ENCODE peak calls at places on chromosomes 11 and 22, in nine cellular contexts. E is SK-N-SH, P is upper lobe of left lung, N is vagina, D is spleen, X is K562, B is GM12891, I is stomach, K is prostate gland. G is an unnamed sample.

GRCh38 chr11:36376888-36377758 is 81.0 kb downstream of the PRR5L start:
- DNase-seq in P (peak), K (no peak), D (peak), E (peak), N (no peak), X (no peak), I (peak), B (no peak), G (no peak)

GRCh38 chr11:109970516-109971183 is 122.5 kb upstream of the ZC3H12C start:
- DNase-seq in I (no peak), P (no peak), E (no peak), B (no peak), X (no peak), N (no peak), K (no peak), D (no peak), G (no peak)

GRCh38 chr11:102476069-102476468 is 23.5 kb upstream of the TMEM123 start:
- DNase-seq in B (no peak), E (no peak), D (no peak), P (no peak), K (no peak), X (no peak), N (no peak), I (no peak), G (no peak)

GRCh38 chr11:8384199-8384821 is 120.6 kb upstream of the LMO1 start:
- DNase-seq in I (peak), K (peak), E (no peak), B (no peak), X (peak), N (no peak), D (peak), P (peak), G (no peak)

GRCh38 chr11:119479685-119480275 is 56.8 kb upstream of the THY1 start:
- DNase-seq in D (no peak), P (no peak), X (peak), I (no peak), B (no peak), K (no peak), N (peak), E (no peak), G (peak)

GRCh38 chr11:79439893-79440450 is 858 bp downstream of the TENM4 start:
- DNase-seq in D (peak), X (no peak), B (no peak), I (no peak), K (no peak), P (peak), N (no peak), E (peak), G (no peak)

GRCh38 chr11:2575611-2576051 is 124.2 kb downstream of the KCNQ1OT1 start:
- DNase-seq in E (no peak), N (no peak), P (peak), B (no peak), X (no peak), I (no peak), K (no peak), D (peak), G (peak)

GRCh38 chr22:44928711-44929347 is 81.0 kb downstream of the PHF21B start:
- DNase-seq in K (no peak), I (no peak), E (no peak), P (no peak), N (no peak), B (no peak), D (peak), X (no peak), G (no peak)

GRCh38 chr22:18156878-18157713 is 7.1 kb downstream of the USP18 start:
- DNase-seq in K (peak), X (peak), I (peak), E (peak), B (no peak), N (no peak), D (peak), P (peak), G (peak)

GRCh38 chr11:10930961-10931760 is 73.3 kb upstream of the ZBED5 start:
- DNase-seq in P (peak), X (peak), I (peak), B (peak), D (peak), K (peak), N (peak), E (peak), G (peak)

GRCh38 chr11:76626921-76627391 is 43.6 kb downstream of the LRRC32 start:
- DNase-seq in D (no peak), K (no peak), N (peak), I (no peak), B (peak), P (no peak), E (no peak), X (no peak), G (no peak)

GRCh38 chr22:35661377-35661937 is 13.2 kb downstream of the APOL6 start:
- DNase-seq in P (no peak), N (no peak), I (no peak), K (no peak), B (no peak), X (no peak), D (no peak), E (no peak), G (no peak)

GRCh38 chr22:50584106-50585096 is 1.8 kb upstream of the CHKB start:
- DNase-seq in N (no peak), E (no peak), P (no peak), I (no peak), D (peak), K (no peak), X (no peak), B (no peak), G (no peak)

GRCh38 chr11:44775366-44776356 is 48.9 kb downstream of the TSPAN18 start:
- DNase-seq in I (peak), B (peak), P (no peak), N (no peak), K (peak), E (peak), X (peak), D (peak), G (no peak)

GRCh38 chr22:37063436-37064420 is 12.2 kb downstream of the KCTD17 start:
- DNase-seq in E (no peak), N (no peak), P (no peak), I (no peak), K (no peak), X (no peak), B (no peak), D (no peak), G (no peak)

GRCh38 chr11:64504999-64505398 is 86.0 kb upstream of the SLC22A12 start:
- DNase-seq in D (no peak), N (no peak), B (no peak), K (no peak), X (no peak), E (no peak), P (no peak), I (no peak), G (no peak)

GRCh38 chr11:119432484-119433368 is 9.8 kb upstream of the THY1 start:
- DNase-seq in E (peak), B (no peak), K (no peak), P (no peak), N (no peak), I (no peak), D (no peak), X (no peak), G (no peak)

GRCh38 chr11:2789331-2789730 is 89.5 kb upstream of the KCNQ1OT1 start:
- DNase-seq in I (peak), E (no peak), X (no peak), N (peak), B (no peak), D (peak), K (peak), P (peak), G (peak)

GRCh38 chr11:58530236-58530635 is 22.3 kb upstream of the OR5B21 start:
- DNase-seq in P (no peak), E (no peak), X (no peak), D (no peak), N (no peak), K (no peak), I (no peak), B (no peak), G (no peak)

GRCh38 chr11:36454991-36455611 is 55.0 kb downstream of the TRAF6 start:
- DNase-seq in P (peak), D (no peak), E (no peak), X (no peak), N (no peak), I (no peak), B (no peak), K (no peak), G (no peak)

GRCh38 chr22:31098633-31099110 is 8.7 kb downstream of the SELENOM start:
- DNase-seq in X (peak), D (peak), K (no peak), E (peak), P (peak), I (peak), N (no peak), B (no peak), G (no peak)
- TF ChIP-seq POLR2AphosphoS5 in X (no peak), D (peak), K (no peak), E (no peak), P (no peak), I (no peak), N (no peak), B (no peak), G (no peak)

GRCh38 chr11:73869234-73869949 is 7.3 kb downstream of the COA4 start:
- DNase-seq in B (no peak), P (no peak), K (no peak), E (no peak), X (no peak), I (no peak), D (no peak), N (no peak), G (no peak)

GRCh38 chr11:73866095-73866579 is 10.5 kb downstream of the COA4 start:
- DNase-seq in I (no peak), N (no peak), X (no peak), P (no peak), B (no peak), D (no peak), E (peak), K (no peak), G (no peak)

GRCh38 chr11:73862971-73863370 is 13.7 kb downstream of the COA4 start:
- DNase-seq in E (no peak), P (no peak), I (no peak), K (no peak), B (no peak), D (no peak), N (no peak), X (no peak), G (no peak)

GRCh38 chr11:73870261-73870660 is 6.4 kb downstream of the COA4 start:
- DNase-seq in E (no peak), K (no peak), X (no peak), D (no peak), I (no peak), P (no peak), B (no peak), N (no peak), G (no peak)

DNA sequence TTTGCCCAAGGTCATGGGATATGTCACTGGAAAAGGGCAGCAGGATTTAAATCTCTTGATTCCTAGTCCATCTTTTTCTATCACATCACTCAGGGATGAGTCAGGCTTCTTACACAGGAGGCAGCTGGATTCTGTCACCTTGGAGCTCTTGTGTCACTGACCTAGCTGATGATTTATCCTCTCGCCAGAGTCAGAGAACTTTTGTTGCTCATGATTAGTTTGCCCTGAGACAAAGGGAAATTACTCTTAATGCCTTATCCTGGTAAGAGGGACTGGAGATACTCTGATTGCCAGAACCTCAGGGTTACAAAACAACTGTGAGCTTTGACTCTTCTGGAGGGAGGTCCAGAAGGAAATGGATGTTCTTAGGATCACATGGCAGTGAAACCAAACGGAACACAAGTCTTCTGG is 10.1 kb downstream of the COA4 start:
- DNase-seq in B (no peak), K (no peak), N (no peak), P (no peak), I (no peak), X (no peak), D (no peak), E (peak), G (no peak)
- TF ChIP-seq POLR2AphosphoS5 in B (no peak), K (no peak), N (peak), P (peak), I (peak), X (no peak), D (no peak), E (peak), G (no peak)

GRCh38 chr11:30433831-30434230 is 110.9 kb downstream of the ARL14EP start:
- DNase-seq in X (no peak), B (no peak), D (no peak), N (no peak), P (no peak), I (no peak), K (no peak), E (no peak), G (no peak)

GRCh38 chr11:30432716-30433115 is 109.8 kb downstream of the ARL14EP start:
- DNase-seq in I (no peak), X (no peak), E (no peak), P (no peak), D (no peak), N (no peak), B (no peak), K (no peak), G (no peak)

GRCh38 chr11:30431127-30431814 is 108.4 kb downstream of the ARL14EP start:
- DNase-seq in X (no peak), N (no peak), B (no peak), E (no peak), K (no peak), P (no peak), I (no peak), D (no peak), G (no peak)

GRCh38 chr11:30432177-30432576 is 109.3 kb downstream of the ARL14EP start:
- DNase-seq in E (no peak), P (no peak), D (no peak), B (no peak), K (no peak), N (no peak), I (no peak), X (no peak), G (no peak)

DNA sequence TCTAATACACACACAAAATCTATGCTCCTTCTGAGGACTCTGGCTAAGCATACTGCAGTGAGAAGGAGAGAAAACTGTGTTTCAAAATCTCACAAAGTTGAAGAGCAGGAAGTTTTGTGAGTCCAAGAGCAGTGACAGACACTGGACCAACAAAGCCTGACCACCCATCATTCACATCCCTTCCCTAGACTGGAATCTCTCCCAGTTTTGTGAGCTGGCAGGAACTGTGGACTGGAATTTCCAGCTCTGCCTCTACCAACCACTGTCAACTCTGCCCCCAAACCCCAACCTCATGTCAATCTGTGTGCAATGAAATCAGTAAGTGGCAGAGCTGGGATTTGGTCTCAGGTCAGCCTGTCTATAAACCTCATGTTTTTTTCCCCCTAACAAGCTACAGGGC is 112.6 kb downstream of the ARL14EP start:
- DNase-seq in N (no peak), X (no peak), K (peak), E (no peak), B (no peak), D (no peak), P (no peak), I (no peak), G (no peak)
- TF ChIP-seq POLR2AphosphoS5 in N (no peak), X (no peak), K (peak), E (no peak), B (no peak), D (no peak), P (no peak), I (no peak), G (no peak)

GRCh38 chr11:86435711-86436110 is 61.0 kb downstream of the CCDC81 start:
- DNase-seq in D (no peak), I (no peak), B (no peak), K (no peak), P (no peak), E (no peak), X (no peak), N (no peak), G (no peak)
- TF ChIP-seq POLR2AphosphoS5 in D (no peak), I (no peak), B (no peak), K (no peak), P (no peak), E (no peak), X (no peak), N (no peak), G (no peak)

GRCh38 chr22:46626911-46627805 is 7.0 kb downstream of the GRAMD4 start:
- DNase-seq in I (no peak), X (peak), K (peak), D (no peak), B (no peak), P (peak), E (no peak), N (no peak), G (no peak)
- TF ChIP-seq POLR2AphosphoS5 in I (no peak), X (no peak), K (peak), D (no peak), B (no peak), P (no peak), E (no peak), N (peak), G (no peak)

GRCh38 chr11:70641366-70641765 is 243.0 kb downstream of the CTTN start:
- DNase-seq in I (no peak), X (no peak), B (no peak), N (no peak), E (peak), P (no peak), D (no peak), K (no peak), G (no peak)

GRCh38 chr11:70642301-70642700 is 244.0 kb downstream of the CTTN start:
- DNase-seq in K (no peak), P (no peak), I (no peak), X (no peak), B (no peak), D (no peak), N (no peak), E (no peak), G (no peak)

GRCh38 chr11:70637186-70637800 is 239.0 kb downstream of the CTTN start:
- DNase-seq in X (no peak), P (no peak), I (no peak), K (no peak), D (no peak), E (peak), N (no peak), B (no peak), G (no peak)

GRCh38 chr11:70637949-70638598 is 239.7 kb downstream of the CTTN start:
- DNase-seq in K (no peak), P (no peak), B (no peak), I (no peak), N (no peak), X (no peak), D (no peak), E (no peak), G (no peak)

DNA sequence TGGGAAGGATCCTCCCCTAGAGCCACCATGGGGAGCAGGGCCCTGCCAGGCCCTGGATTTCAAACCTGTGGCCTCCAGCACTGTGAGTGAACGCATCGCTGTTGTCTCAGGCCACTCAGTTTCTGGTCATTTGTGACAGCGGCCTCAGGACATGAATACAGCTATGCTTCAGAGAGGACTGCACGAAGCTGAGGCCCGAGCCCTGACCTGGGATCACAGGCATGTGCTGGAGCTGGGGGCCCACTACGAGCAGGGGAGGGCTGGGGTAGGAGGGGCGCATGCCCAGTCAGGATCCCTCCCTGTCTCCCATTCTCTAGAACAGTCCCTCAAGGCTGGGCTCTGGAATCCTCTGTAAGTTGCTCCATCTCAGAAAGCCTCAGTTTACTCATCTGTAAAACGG is 242.1 kb downstream of the CTTN start:
- DNase-seq in D (no peak), P (no peak), E (no peak), X (no peak), I (no peak), B (no peak), N (no peak), K (no peak), G (no peak)
- TF ChIP-seq POLR2AphosphoS5 in D (no peak), P (no peak), E (no peak), X (no peak), I (no peak), B (no peak), N (no peak), K (no peak), G (no peak)